ENCODE peak calls at places on chromosomes 3 and 15, in five cellular contexts. W, B, S, I and P are unnamed samples.

GRCh38 chr15:41585140-41586047 is 26.4 kb downstream of the TYRO3 start:
- DNase-seq in W (peak), B (peak), S (peak), I (no peak), P (peak)

GRCh38 chr3:131849640-131850039 is 185.2 kb downstream of the CPNE4 start:
- DNase-seq in W (no peak), B (no peak), S (no peak), I (no peak), P (no peak)

GRCh38 chr3:165805834-165806561 is 31.2 kb downstream of the BCHE start:
- DNase-seq in W (no peak), B (no peak), S (no peak), I (no peak), P (no peak)

GRCh38 chr3:32890420-32891276 is 60.8 kb upstream of the CCR4 start:
- DNase-seq in W (no peak), B (no peak), S (no peak), I (no peak), P (no peak)

GRCh38 chr3:17639257-17639656 is 103.2 kb downstream of the TBC1D5 start:
- DNase-seq in W (no peak), B (no peak), S (no peak), I (no peak), P (no peak)

GRCh38 chr3:105688821-105689220 is 180.0 kb downstream of the CBLB start:
- DNase-seq in W (no peak), B (no peak), S (no peak), I (peak), P (no peak)

GRCh38 chr3:76456322-76456721 is 583.6 kb upstream of the ROBO2 start:
- DNase-seq in W (no peak), B (no peak), S (no peak), I (no peak), P (no peak)

GRCh38 chr3:50251220-50251619 is 15.2 kb downstream of the GNAI2 start:
- DNase-seq in W (no peak), B (no peak), S (no peak), I (no peak), P (peak)

GRCh38 chr3:160771811-160772459 is 15.9 kb downstream of the PPM1L start:
- DNase-seq in W (no peak), B (no peak), S (no peak), I (no peak), P (no peak)

GRCh38 chr3:51434746-51435323 is 43.8 kb downstream of the RBM15B start:
- DNase-seq in W (peak), B (peak), S (peak), I (peak), P (peak)

GRCh38 chr3:94071713-94072284 is 8.9 kb downstream of the NSUN3 start:
- DNase-seq in W (no peak), B (no peak), S (no peak), I (no peak), P (no peak)

GRCh38 chr3:156899951-156900350 is 73.8 kb downstream of the LEKR1 start:
- DNase-seq in W (no peak), B (no peak), S (no peak), I (peak), P (no peak)

GRCh38 chr3:78098367-78098766 is 1058.5 kb downstream of the ROBO2 start:
- DNase-seq in W (no peak), B (no peak), S (no peak), I (no peak), P (no peak)

GRCh38 chr3:184727357-184728060 is 15.6 kb upstream of the MAGEF1 start:
- DNase-seq in W (peak), B (peak), S (peak), I (peak), P (peak)

GRCh38 chr3:119184808-119185690 is 11.7 kb downstream of the UPK1B start:
- DNase-seq in W (no peak), B (no peak), S (no peak), I (peak), P (no peak)

GRCh38 chr15:98896002-98896721 is 111.4 kb downstream of the PGPEP1L start:
- DNase-seq in W (no peak), B (no peak), S (no peak), I (no peak), P (no peak)

GRCh38 chr15:30042556-30042955 is 40.2 kb upstream of the GOLGA8J start:
- DNase-seq in W (no peak), B (no peak), S (peak), I (no peak), P (no peak)

GRCh38 chr15:76340198-76340801 is 3.7 kb downstream of the ISL2 start:
- DNase-seq in W (no peak), B (peak), S (peak), I (no peak), P (no peak)

GRCh38 chr3:134857776-134858515 is 62.9 kb downstream of the EPHB1 start:
- DNase-seq in W (no peak), B (no peak), S (no peak), I (no peak), P (no peak)

GRCh38 chr3:167684389-167684993 is 30.7 kb upstream of the WDR49 start:
- DNase-seq in W (peak), B (peak), S (peak), I (peak), P (no peak)

GRCh38 chr3:127273196-127273595 is 14.7 kb downstream of the PRR20G start:
- DNase-seq in W (no peak), B (no peak), S (no peak), I (no peak), P (no peak)

GRCh38 chr3:26108846-26109489 is 319.1 kb downstream of the OXSM start:
- DNase-seq in W (no peak), B (no peak), S (no peak), I (no peak), P (no peak)

GRCh38 chr15:48644827-48645557 is 517 bp downstream of the FBN1 start:
- DNase-seq in W (no peak), B (peak), S (peak), I (no peak), P (no peak)

DNA sequence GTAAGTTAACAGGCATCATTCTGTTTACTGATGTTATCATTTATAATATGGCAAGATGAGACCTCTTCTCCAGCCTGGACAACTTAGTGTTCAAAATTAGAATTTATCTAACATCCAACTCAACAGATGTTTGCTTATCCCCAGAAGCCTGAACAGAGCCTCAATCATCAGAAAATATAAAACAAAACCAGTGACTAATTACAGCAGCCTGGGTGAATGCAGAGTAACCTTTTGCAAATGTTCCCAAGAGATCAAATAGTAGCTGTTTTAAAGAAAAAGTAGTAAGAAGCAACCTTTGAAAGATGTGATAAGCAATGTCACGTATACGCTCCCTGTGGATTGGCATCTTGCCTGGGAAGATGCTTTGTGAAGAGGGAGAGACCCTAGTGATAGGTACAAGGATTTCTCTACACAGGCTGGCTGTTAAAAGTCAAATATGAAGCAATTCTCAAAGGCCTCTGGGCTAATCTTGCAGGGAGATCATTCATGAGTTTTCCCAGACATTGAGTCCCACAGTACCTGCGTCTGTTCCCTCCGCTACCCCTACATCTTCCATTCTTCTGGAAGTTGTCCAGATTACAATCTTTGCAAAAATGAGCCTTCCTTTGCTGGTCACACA is 39.3 kb upstream of the PRICKLE2 start:
- DNase-seq in W (no peak), B (no peak), S (no peak), I (no peak), P (no peak)
- H3K27ac ChIP-seq in W (no peak), B (no peak), S (no peak), I (no peak), P (peak)

GRCh38 chr15:73373221-73373620 is 4.5 kb upstream of the HCN4 start:
- DNase-seq in W (no peak), B (no peak), S (no peak), I (no peak), P (no peak)

GRCh38 chr15:73371812-73372211 is 3.1 kb upstream of the HCN4 start:
- DNase-seq in W (no peak), B (no peak), S (no peak), I (no peak), P (no peak)

GRCh38 chr15:73375012-73375411 is 6.3 kb upstream of the HCN4 start:
- DNase-seq in W (no peak), B (no peak), S (no peak), I (no peak), P (no peak)

GRCh38 chr15:73375755-73376305 is 7.1 kb upstream of the HCN4 start:
- DNase-seq in W (no peak), B (peak), S (no peak), I (no peak), P (no peak)

GRCh38 chr15:73374599-73374998 is 5.8 kb upstream of the HCN4 start:
- DNase-seq in W (no peak), B (peak), S (no peak), I (no peak), P (no peak)
- H3K27ac ChIP-seq in W (no peak), B (peak), S (no peak), I (no peak), P (no peak)

DNA sequence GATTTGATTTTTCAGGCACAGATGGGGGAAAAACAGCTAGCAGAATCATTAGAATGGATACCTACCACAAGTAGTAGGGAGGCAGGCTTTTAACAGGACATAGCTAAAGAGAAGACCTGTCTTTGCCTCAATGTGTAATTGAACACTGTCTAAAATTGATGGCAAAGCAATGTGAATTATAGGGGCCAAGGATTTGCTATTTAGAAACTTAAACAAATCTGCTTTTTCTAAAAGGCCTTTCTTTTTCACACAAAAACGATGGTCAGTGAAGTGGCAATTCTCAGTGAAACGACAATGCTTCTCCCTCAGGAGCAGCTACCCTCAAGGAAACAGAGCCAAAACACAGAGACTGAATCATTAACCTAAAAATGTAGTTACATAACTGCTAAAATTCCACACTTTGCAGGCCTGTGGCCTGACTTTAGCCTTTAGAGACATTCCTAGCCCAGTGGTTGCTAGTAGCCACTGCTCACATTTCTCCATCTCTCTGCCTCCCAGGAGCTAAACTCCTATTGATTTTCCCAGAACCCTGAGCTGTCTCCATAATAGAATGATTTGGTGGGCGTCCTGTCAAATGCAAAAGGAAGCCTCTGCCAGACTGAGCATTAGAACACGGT is 630.2 kb upstream of the KCNMB2 start:
- DNase-seq in W (no peak), B (no peak), S (peak), I (no peak), P (no peak)
- H3K27ac ChIP-seq in W (no peak), B (no peak), S (peak), I (no peak), P (peak)

DNA sequence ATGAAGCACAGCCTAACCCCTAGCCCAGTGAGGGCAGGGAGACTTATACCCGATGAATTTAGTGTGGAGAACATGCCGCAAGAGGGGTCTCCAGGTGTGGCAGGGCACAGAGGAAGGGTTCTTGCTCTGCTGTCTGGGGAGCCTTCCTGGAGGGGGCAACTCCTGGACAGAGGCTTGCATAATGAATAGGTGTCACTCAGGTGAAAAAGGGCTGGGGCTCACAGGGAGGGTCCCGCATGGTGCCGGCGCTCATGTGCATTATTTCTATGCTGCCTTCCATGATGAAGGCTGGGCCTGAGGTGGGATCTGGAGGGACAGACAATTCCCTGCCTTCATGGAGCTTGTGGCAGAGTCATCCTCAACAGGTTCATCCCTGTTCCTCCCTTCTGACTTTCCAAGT is 51.5 kb downstream of the ITGA11 start:
- DNase-seq in W (no peak), B (no peak), S (no peak), I (no peak), P (peak)
- H3K27ac ChIP-seq in W (no peak), B (no peak), S (no peak), I (no peak), P (no peak)

DNA sequence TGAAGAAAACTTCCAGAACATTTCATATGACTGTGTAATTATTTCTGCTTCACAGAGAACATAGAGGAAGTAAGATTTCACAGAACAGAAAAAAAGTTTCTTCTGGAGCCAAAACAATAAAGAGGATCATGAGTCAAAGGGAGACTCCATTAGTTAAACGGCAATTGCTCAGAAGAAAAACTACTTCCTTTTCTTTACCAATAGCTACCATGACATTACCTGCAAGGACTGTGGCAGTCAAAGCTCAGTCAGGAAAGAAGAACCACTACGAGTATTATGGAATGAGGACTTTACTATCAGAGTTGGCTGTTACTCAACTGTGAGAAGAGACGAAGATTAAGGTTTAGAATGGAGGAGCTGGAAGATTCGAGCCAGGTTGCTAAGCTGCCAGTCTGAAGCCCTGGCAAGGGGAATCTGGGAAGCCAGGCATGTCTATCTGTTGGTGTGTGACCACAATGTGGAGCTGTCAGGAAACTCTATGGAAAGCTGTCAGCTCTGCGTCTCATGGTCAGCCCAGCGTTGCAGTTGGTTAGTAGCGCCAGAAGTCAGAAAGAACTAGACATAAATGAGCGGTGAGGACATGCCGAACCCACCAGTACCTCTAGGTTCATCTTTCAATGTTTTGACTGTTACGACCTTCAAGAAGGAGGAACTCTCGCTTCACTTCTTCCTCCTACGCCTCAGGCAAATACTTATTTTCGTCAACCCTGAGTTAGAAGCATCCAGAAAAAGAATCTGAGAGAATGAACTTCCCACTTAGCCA is 604.3 kb downstream of the FGF12 start:
- DNase-seq in W (no peak), B (no peak), S (no peak), I (no peak), P (no peak)
- H3K27ac ChIP-seq in W (no peak), B (no peak), S (no peak), I (no peak), P (no peak)